ENCODE peak calls at places on chromosome 20, in seven cellular contexts. E is Right ventricle myocardium superior; B is T-helper 2 cell; F is ACHN; N is posterior cingulate gyrus; R is stimulated activated CD8-positive, alpha-beta memory T cell treated with anti-CD3 and anti-CD28 coated beads, Interleukin-12 subunit alpha, Interleukin-12 subunit beta, amount 100 ng/mL, for 4 hours; O is CD4-positive, CD25-positive, alpha-beta regulatory T cell. M is an unnamed sample.

GRCh38 chr20:3334156-3334943 is 73.1 kb downstream of the DNAAF9 start:
- DNase-seq in E (no peak), B (no peak), F (no peak), N (no peak), R (no peak), O (no peak), M (no peak)

GRCh38 chr20:26276811-26277210 is 580.2 kb upstream of the ZNF337 start:
- DNase-seq in E (no peak), B (no peak), F (no peak), N (peak), R (no peak), O (no peak), M (peak)

GRCh38 chr20:38023181-38024085 is 9.8 kb downstream of the TTI1 start:
- DNase-seq in E (no peak), B (no peak), F (peak), N (no peak), R (no peak), O (no peak), M (peak)

GRCh38 chr20:18719426-18719825 is 94.2 kb upstream of the SCP2D1 start:
- DNase-seq in E (no peak), B (no peak), F (no peak), N (no peak), R (no peak), O (no peak), M (no peak)

GRCh38 chr20:39960522-39961420 is 728.3 kb downstream of the MAFB start:
- DNase-seq in E (peak), B (no peak), F (no peak), N (peak), R (no peak), O (no peak), M (no peak)

GRCh38 chr20:1875169-1875554 is 20.0 kb upstream of the SIRPA start:
- DNase-seq in E (no peak), B (no peak), F (no peak), N (peak), R (no peak), O (no peak), M (no peak)

GRCh38 chr20:50071039-50071888 is 41.7 kb downstream of the UBE2V1 start:
- DNase-seq in E (peak), B (peak), F (peak), N (peak), R (peak), O (peak), M (peak)

GRCh38 chr20:20450461-20451027 is 82.6 kb downstream of the INSM1 start:
- DNase-seq in E (peak), B (no peak), F (no peak), N (peak), R (no peak), O (no peak), M (no peak)

GRCh38 chr20:9617940-9618339 is 103.5 kb downstream of the LAMP5 start:
- DNase-seq in E (no peak), B (no peak), F (peak), N (peak), R (no peak), O (no peak), M (peak)

GRCh38 chr20:25987073-25987927 is 290.6 kb upstream of the ZNF337 start:
- DNase-seq in E (peak), B (peak), F (no peak), N (peak), R (peak), O (peak), M (peak)

GRCh38 chr20:36214684-36215256 is 21.5 kb upstream of the AAR2 start:
- DNase-seq in E (no peak), B (no peak), F (peak), N (no peak), R (no peak), O (peak), M (peak)

GRCh38 chr20:47392015-47392720 is 35.7 kb upstream of the ZMYND8 start:
- DNase-seq in E (no peak), B (no peak), F (peak), N (peak), R (no peak), O (no peak), M (no peak)

GRCh38 chr20:2874456-2874855 is 1.2 kb downstream of the PTPRA start:
- DNase-seq in E (no peak), B (no peak), F (no peak), N (no peak), R (no peak), O (no peak), M (no peak)

GRCh38 chr20:63641146-63641791 is 12.0 kb downstream of the STMN3 start:
- DNase-seq in E (peak), B (peak), F (no peak), N (peak), R (peak), O (peak), M (no peak)

GRCh38 chr20:34541917-34542316 is 16.6 kb upstream of the MAP1LC3A start:
- DNase-seq in E (peak), B (no peak), F (no peak), N (peak), R (no peak), O (no peak), M (no peak)

GRCh38 chr20:41176711-41177552 is 39.6 kb downstream of the PLCG1 start:
- DNase-seq in E (no peak), B (no peak), F (no peak), N (peak), R (no peak), O (no peak), M (no peak)

GRCh38 chr20:41334452-41335421 is 5.9 kb upstream of the LPIN3 start:
- DNase-seq in E (no peak), B (no peak), F (peak), N (peak), R (no peak), O (no peak), M (peak)

GRCh38 chr20:62186887-62187866 is 4.3 kb downstream of the MTG2 start:
- DNase-seq in E (no peak), B (no peak), F (no peak), N (peak), R (no peak), O (no peak), M (no peak)

GRCh38 chr20:46751856-46752255 is 42.4 kb downstream of the SLC2A10 start:
- DNase-seq in E (no peak), B (no peak), F (no peak), N (no peak), R (no peak), O (no peak), M (no peak)

GRCh38 chr20:44765091-44765490 is 19.4 kb downstream of the KCNK15 start:
- DNase-seq in E (no peak), B (no peak), F (no peak), N (no peak), R (no peak), O (no peak), M (no peak)

GRCh38 chr20:31826074-31826473 is 6.9 kb downstream of the MYLK2 start:
- DNase-seq in E (no peak), B (no peak), F (no peak), N (no peak), R (no peak), O (no peak), M (no peak)

GRCh38 chr20:23362392-23363256 is 642 bp downstream of the GZF1 start:
- DNase-seq in E (peak), B (no peak), F (peak), N (peak), R (no peak), O (no peak), M (peak)

GRCh38 chr20:63682384-63683139 is 13.9 kb upstream of the TNFRSF6B start:
- DNase-seq in E (peak), B (no peak), F (peak), N (peak), R (no peak), O (no peak), M (peak)

GRCh38 chr20:46592580-46593362 is 42.3 kb upstream of the OCSTAMP start:
- DNase-seq in E (no peak), B (no peak), F (no peak), N (no peak), R (no peak), O (no peak), M (no peak)

GRCh38 chr20:31535298-31535697 is 21.1 kb downstream of the HM13 start:
- DNase-seq in E (no peak), B (no peak), F (no peak), N (no peak), R (no peak), O (no peak), M (no peak)

GRCh38 chr20:24257171-24257570 is 212.3 kb upstream of the SYNDIG1 start:
- DNase-seq in E (no peak), B (no peak), F (no peak), N (no peak), R (no peak), O (no peak), M (no peak)

GRCh38 chr20:43736588-43737091 is 9.8 kb upstream of the GTSF1L start:
- DNase-seq in E (no peak), B (no peak), F (no peak), N (no peak), R (no peak), O (peak), M (peak)

GRCh38 chr20:9269280-9269971 is 200.5 kb downstream of the PLCB4 start:
- DNase-seq in E (no peak), B (no peak), F (no peak), N (no peak), R (no peak), O (no peak), M (no peak)

GRCh38 chr20:20417891-20418676 is 50.2 kb downstream of the INSM1 start:
- DNase-seq in E (no peak), B (no peak), F (no peak), N (no peak), R (no peak), O (no peak), M (no peak)

GRCh38 chr20:25532015-25532751 is 53.1 kb downstream of the NINL start:
- DNase-seq in E (no peak), B (no peak), F (no peak), N (peak), R (no peak), O (no peak), M (no peak)

GRCh38 chr20:5569021-5569420 is 181.2 kb upstream of the SHLD1 start:
- DNase-seq in E (no peak), B (no peak), F (peak), N (no peak), R (no peak), O (peak), M (peak)

GRCh38 chr20:49985157-49985556 is 2.4 kb downstream of the SNAI1 start:
- DNase-seq in E (no peak), B (no peak), F (no peak), N (no peak), R (no peak), O (no peak), M (no peak)

GRCh38 chr20:4299250-4299649 is 283.9 kb upstream of the RNF24 start:
- DNase-seq in E (no peak), B (no peak), F (no peak), N (no peak), R (no peak), O (no peak), M (no peak)

GRCh38 chr20:25054995-25055629 is 2.8 kb downstream of the ACSS1 start:
- DNase-seq in E (no peak), B (no peak), F (peak), N (no peak), R (no peak), O (no peak), M (no peak)

GRCh38 chr20:59994697-59995122 is 36.5 kb downstream of the CDH26 start:
- DNase-seq in E (no peak), B (no peak), F (no peak), N (no peak), R (no peak), O (no peak), M (peak)

GRCh38 chr20:4488407-4489339 is 233.0 kb upstream of the PRND start:
- DNase-seq in E (no peak), B (no peak), F (no peak), N (no peak), R (no peak), O (no peak), M (no peak)